ENCODE peak calls at places on chromosomes 16 and 17, in seven cellular contexts. P is astrocyte of the spinal cord, E is fibroblast of villous mesenchyme, R is GM23248, A is left ventricle myocardium inferior, I is coronary artery, W is AG10803. C is an unnamed sample.

GRCh38 chr16:57422026-57422944 is 17.7 kb downstream of the CCL17 start:
- DNase-seq in A (no peak), E (peak), W (peak), I (no peak), R (peak), P (peak), C (peak)

GRCh38 chr17:304461-304860 is 48.1 kb downstream of the RPH3AL start:
- DNase-seq in E (no peak), I (no peak), P (no peak), W (no peak), A (no peak), R (peak), C (no peak)

GRCh38 chr17:32445976-32446375 is 1.7 kb downstream of the PSMD11 start:
- DNase-seq in I (no peak), E (peak), R (peak), W (peak), A (no peak), P (peak), C (peak)

GRCh38 chr17:64418506-64419339 is 28.1 kb upstream of the PECAM1 start:
- DNase-seq in R (peak), E (peak), P (peak), A (no peak), I (no peak), W (peak), C (peak)

GRCh38 chr17:28570716-28571254 is 539 bp downstream of the PIGS start:
- DNase-seq in I (no peak), A (peak), E (no peak), P (no peak), W (no peak), R (peak), C (no peak)

GRCh38 chr17:69320908-69321238 is 6.1 kb downstream of the ABCA5 start:
- DNase-seq in E (no peak), I (no peak), A (no peak), W (no peak), P (no peak), R (no peak), C (no peak)

GRCh38 chr16:919658-920631 is 50.8 kb downstream of the LMF1 start:
- DNase-seq in A (peak), R (peak), E (peak), I (no peak), P (peak), W (peak), C (peak)

GRCh38 chr17:64313577-64313976 is 50.5 kb upstream of the TEX2 start:
- DNase-seq in A (no peak), W (no peak), I (no peak), R (no peak), P (no peak), E (no peak), C (no peak)

GRCh38 chr16:15041260-15042011 is 14.4 kb downstream of the NTAN1 start:
- DNase-seq in R (peak), W (peak), A (peak), P (peak), E (peak), I (peak), C (peak)

GRCh38 chr17:73308017-73308823 is 3.6 kb downstream of the CDC42EP4 start:
- DNase-seq in P (peak), A (peak), E (peak), R (peak), I (peak), W (peak), C (peak)

GRCh38 chr16:12078405-12079245 is 102.1 kb downstream of the SNX29 start:
- DNase-seq in A (no peak), P (no peak), I (no peak), W (no peak), R (no peak), E (no peak), C (no peak)

GRCh38 chr17:8941980-8942617 is 23.4 kb downstream of the PIK3R5 start:
- DNase-seq in P (no peak), I (no peak), A (no peak), R (no peak), E (no peak), W (no peak), C (no peak)

GRCh38 chr17:45246861-45247428 is 14.9 kb downstream of the SPATA32 start:
- DNase-seq in A (no peak), W (no peak), R (peak), E (no peak), P (no peak), I (no peak), C (no peak)

GRCh38 chr17:44311562-44312181 is 3.3 kb downstream of the RUNDC3A start:
- DNase-seq in W (no peak), E (no peak), A (no peak), I (no peak), R (no peak), P (no peak), C (no peak)

GRCh38 chr17:70320642-70321345 is 151.5 kb downstream of the KCNJ2 start:
- DNase-seq in E (peak), R (peak), A (peak), I (no peak), W (peak), P (peak), C (peak)

GRCh38 chr16:76303637-76304314 is 26.6 kb downstream of the CNTNAP4 start:
- DNase-seq in W (no peak), E (no peak), A (no peak), I (no peak), P (no peak), R (no peak), C (no peak)
- H3K4me3 ChIP-seq in W (no peak), E (no peak), A (no peak), I (no peak), P (no peak), R (no peak), C (no peak)

DNA sequence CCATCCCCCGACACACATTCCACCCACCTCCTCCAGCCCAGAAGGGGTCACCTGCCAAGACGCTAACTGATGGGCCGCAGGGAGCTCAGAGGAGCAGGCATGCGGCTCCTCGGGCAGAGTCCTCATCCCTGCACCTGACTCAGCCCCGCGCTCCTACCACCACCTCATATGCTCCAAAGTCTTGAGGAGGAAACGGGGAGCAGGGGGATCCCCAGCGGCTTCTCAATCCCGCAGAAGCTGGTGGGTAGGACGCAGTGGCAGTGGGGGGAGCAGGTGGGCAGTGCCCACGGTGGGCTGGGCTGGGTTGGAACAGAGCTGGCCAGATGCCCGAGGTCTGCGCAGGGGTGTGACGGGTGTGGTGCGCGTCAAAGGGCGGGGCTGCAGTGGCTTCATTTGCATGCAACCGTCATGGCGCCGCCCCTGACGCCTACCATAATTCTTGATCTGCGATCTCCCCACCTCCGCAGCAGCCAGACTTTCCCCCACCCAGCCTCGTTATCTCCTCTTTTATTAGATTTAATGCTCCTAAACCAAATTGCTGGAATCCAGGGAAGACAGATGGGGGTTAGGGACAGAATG is 39.0 kb upstream of the EMP2 start:
- DNase-seq in R (peak), W (no peak), P (no peak), I (no peak), E (no peak), A (peak), C (no peak)
- H3K4me3 ChIP-seq in R (no peak), W (no peak), P (no peak), I (no peak), E (no peak), A (peak), C (no peak)

DNA sequence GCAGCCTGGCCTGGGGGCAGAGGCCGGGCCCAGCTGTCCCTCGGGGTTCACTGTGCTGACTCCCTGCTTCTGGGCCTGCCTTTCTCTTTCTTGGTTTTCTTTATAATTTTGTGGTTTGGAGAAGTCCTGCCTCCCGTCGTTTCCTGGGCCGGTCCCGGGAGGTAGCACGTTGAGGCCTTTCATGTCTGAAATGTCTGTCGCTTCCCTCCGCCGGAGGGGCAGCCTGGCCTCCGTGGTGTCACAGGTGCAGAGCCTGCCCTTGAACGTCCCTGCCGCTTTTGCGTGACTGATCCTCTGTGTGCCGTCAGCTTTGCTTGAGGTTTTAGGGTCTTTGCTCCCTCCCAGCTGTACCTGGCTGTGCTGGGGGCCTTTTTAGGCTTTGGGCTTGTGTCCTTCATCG is 23.7 kb downstream of the FLYWCH1 start:
- DNase-seq in P (no peak), W (no peak), R (no peak), A (no peak), E (no peak), I (no peak), C (no peak)
- H3K4me3 ChIP-seq in P (no peak), W (no peak), R (no peak), A (no peak), E (no peak), I (no peak), C (no peak)

GRCh38 chr17:72117748-72118587 is 2.9 kb upstream of the SOX9 start:
- DNase-seq in E (no peak), P (peak), R (peak), I (no peak), A (no peak), W (no peak), C (no peak)

GRCh38 chr17:72118588-72119279 is 2.1 kb upstream of the SOX9 start:
- DNase-seq in E (peak), I (no peak), P (peak), R (peak), A (peak), W (peak), C (peak)

GRCh38 chr17:72115789-72116520 is 4.9 kb upstream of the SOX9 start:
- DNase-seq in E (no peak), I (peak), A (no peak), R (no peak), P (no peak), W (no peak), C (no peak)

GRCh38 chr17:72117470-72117747 is 3.4 kb upstream of the SOX9 start:
- DNase-seq in R (no peak), A (no peak), E (no peak), W (no peak), I (no peak), P (no peak), C (no peak)

DNA sequence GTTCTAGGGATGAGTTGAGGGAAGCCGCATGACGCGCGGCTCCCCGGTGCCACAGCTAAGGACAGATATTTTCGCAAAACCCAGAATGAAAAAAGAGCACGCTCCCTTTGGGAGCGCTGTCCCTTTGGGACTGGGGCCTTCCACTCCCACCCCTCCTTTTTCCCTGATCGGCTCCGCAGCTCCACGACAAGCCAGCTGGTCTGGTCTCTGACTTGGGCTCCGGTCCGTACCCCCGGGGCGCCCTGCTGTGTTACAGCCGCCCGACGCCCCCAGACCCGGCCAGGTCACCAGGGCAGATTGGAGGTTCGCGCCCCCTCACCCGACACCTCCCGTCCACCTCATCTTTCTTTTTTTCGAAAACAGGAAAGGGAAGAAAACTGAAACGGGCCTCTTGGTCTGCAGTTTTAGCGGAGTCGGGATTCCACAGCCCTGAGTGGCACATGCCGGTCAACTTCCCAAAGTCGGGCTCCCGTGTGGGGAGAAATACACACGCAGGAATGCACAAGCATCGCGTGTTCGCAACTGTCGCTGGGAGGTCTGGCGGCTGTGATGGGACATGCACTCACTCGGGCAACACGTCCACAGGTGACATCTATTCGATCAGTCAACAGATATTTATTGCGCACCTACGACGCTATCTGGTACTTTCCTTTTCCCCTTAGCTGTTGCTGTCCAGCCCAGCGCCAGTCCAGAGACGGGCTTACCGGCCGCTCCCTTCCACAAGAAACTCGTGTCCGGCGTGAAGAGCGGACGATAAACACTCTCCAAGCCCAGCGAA is 3.9 kb upstream of the SOX9 start:
- DNase-seq in W (no peak), E (peak), R (no peak), P (peak), A (no peak), I (no peak), C (peak)
- H3K4me3 ChIP-seq in W (peak), E (peak), R (peak), P (peak), A (peak), I (peak), C (peak)

GRCh38 chr17:3556905-3557767 is 476 bp downstream of the TRPV3 start:
- DNase-seq in I (no peak), A (no peak), W (no peak), E (no peak), R (no peak), P (no peak), C (no peak)

GRCh38 chr17:3556239-3556904 is 1.2 kb downstream of the TRPV3 start:
- DNase-seq in I (peak), E (no peak), P (no peak), W (no peak), R (no peak), A (no peak), C (no peak)

GRCh38 chr17:3557768-3558583 is at the start of gene TRPV3:
- DNase-seq in E (no peak), I (no peak), R (peak), W (peak), P (no peak), A (no peak), C (no peak)

GRCh38 chr17:3559270-3559645 is 1.6 kb upstream of the TRPV3 start:
- DNase-seq in W (no peak), R (no peak), I (no peak), A (no peak), E (no peak), P (no peak), C (no peak)

DNA sequence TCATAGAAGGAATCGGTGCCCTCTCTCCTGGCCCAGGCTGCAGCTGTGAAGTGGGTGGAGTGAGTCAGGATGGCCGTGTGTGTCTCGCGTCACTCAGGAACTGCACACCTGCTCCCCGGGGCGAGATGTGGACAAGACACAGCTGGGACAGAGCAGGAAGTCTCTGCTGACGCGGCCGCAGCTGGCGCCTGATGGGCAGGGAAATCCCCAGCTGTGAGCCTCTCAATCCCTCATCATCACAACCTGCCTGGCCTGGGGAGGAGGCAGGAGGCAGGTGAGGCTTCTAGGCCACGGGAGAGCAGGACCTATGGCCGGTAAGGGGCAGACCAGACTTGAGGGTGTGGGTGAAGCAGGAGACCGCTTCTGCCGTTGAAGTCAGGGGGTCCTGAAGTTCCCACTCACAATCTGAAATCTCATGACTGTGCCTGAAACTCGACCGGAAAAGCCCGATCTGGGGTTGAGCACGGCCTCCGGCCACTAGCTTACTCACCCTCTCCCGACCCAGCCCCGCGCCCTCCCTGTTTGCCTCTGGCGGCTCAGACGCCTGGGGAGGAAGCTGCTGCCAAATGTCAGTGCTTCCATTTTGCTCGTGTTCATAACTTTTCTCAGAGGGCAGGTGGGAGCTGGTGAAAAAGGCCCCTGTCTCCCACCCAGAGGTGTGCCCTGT is 1.1 kb upstream of the TRPV3 start:
- DNase-seq in E (peak), R (peak), A (no peak), W (peak), P (peak), I (no peak), C (peak)
- H3K4me3 ChIP-seq in E (no peak), R (no peak), A (no peak), W (no peak), P (no peak), I (no peak), C (no peak)

C was measured in fibroblast of pulmonary artery.